ENCODE peak calls at places on chromosomes 4 and X, in ten cellular contexts. One of them, this sample, is unnamed.

GRCh38 chrX:37380920-37381319 is 31.8 kb downstream of the PRRG1 start:
- DNase-seq in stimulated activated CD4-positive, alpha-beta T cell treated with anti-CD3 and anti-CD28 coated beads, Interleukin-15, amount 100 ng/mL, for 1 hour: no peak
- DNase-seq in type B pancreatic cell: no peak
- DNase-seq in stimulated activated naive B cell treated with anti-CD40 and anti-IgM and Interleukin-4, amounts not matched to agents 10 μg/mL and 1 μg/mL and 100 μg/mL, for 72 hours: no peak
- DNase-seq in ELR: peak
- DNase-seq in frontal cortex: no peak
- DNase-seq in SW 1271: no peak
- DNase-seq in skeletal muscle cell: peak
- DNase-seq in Peyer's patch: no peak
- DNase-seq in amniotic stem cell: no peak
- DNase-seq in this sample: no peak

GRCh38 chr4:95193391-95194224 is 355.2 kb downstream of the UNC5C start:
- DNase-seq in amniotic stem cell: no peak
- DNase-seq in ELR: no peak
- DNase-seq in frontal cortex: no peak
- DNase-seq in stimulated activated naive B cell treated with anti-CD40 and anti-IgM and Interleukin-4, amounts not matched to agents 10 μg/mL and 1 μg/mL and 100 μg/mL, for 72 hours: no peak
- DNase-seq in skeletal muscle cell: no peak
- DNase-seq in SW 1271: no peak
- DNase-seq in type B pancreatic cell: no peak
- DNase-seq in Peyer's patch: no peak
- DNase-seq in stimulated activated CD4-positive, alpha-beta T cell treated with anti-CD3 and anti-CD28 coated beads, Interleukin-15, amount 100 ng/mL, for 1 hour: no peak
- DNase-seq in this sample: no peak

GRCh38 chr4:51842167-51842553 is 793 bp upstream of the DCUN1D4 start:
- DNase-seq in amniotic stem cell: peak
- DNase-seq in stimulated activated naive B cell treated with anti-CD40 and anti-IgM and Interleukin-4, amounts not matched to agents 10 μg/mL and 1 μg/mL and 100 μg/mL, for 72 hours: no peak
- DNase-seq in type B pancreatic cell: no peak
- DNase-seq in ELR: peak
- DNase-seq in skeletal muscle cell: no peak
- DNase-seq in Peyer's patch: no peak
- DNase-seq in stimulated activated CD4-positive, alpha-beta T cell treated with anti-CD3 and anti-CD28 coated beads, Interleukin-15, amount 100 ng/mL, for 1 hour: no peak
- DNase-seq in frontal cortex: no peak
- DNase-seq in SW 1271: no peak
- DNase-seq in this sample: no peak

GRCh38 chr4:144787365-144788263 is 141.7 kb downstream of the HHIP start:
- DNase-seq in stimulated activated naive B cell treated with anti-CD40 and anti-IgM and Interleukin-4, amounts not matched to agents 10 μg/mL and 1 μg/mL and 100 μg/mL, for 72 hours: no peak
- DNase-seq in amniotic stem cell: no peak
- DNase-seq in SW 1271: no peak
- DNase-seq in type B pancreatic cell: no peak
- DNase-seq in skeletal muscle cell: no peak
- DNase-seq in ELR: peak
- DNase-seq in stimulated activated CD4-positive, alpha-beta T cell treated with anti-CD3 and anti-CD28 coated beads, Interleukin-15, amount 100 ng/mL, for 1 hour: no peak
- DNase-seq in Peyer's patch: no peak
- DNase-seq in frontal cortex: no peak
- DNase-seq in this sample: no peak

GRCh38 chrX:17967888-17968287 is 106.8 kb upstream of the RAI2 start:
- DNase-seq in ELR: no peak
- DNase-seq in amniotic stem cell: no peak
- DNase-seq in skeletal muscle cell: no peak
- DNase-seq in type B pancreatic cell: no peak
- DNase-seq in stimulated activated CD4-positive, alpha-beta T cell treated with anti-CD3 and anti-CD28 coated beads, Interleukin-15, amount 100 ng/mL, for 1 hour: no peak
- DNase-seq in SW 1271: no peak
- DNase-seq in stimulated activated naive B cell treated with anti-CD40 and anti-IgM and Interleukin-4, amounts not matched to agents 10 μg/mL and 1 μg/mL and 100 μg/mL, for 72 hours: no peak
- DNase-seq in frontal cortex: no peak
- DNase-seq in Peyer's patch: no peak
- DNase-seq in this sample: no peak

GRCh38 chr4:123699823-123700822 is 303.5 kb downstream of the SPRY1 start:
- DNase-seq in SW 1271: no peak
- DNase-seq in frontal cortex: peak
- DNase-seq in stimulated activated CD4-positive, alpha-beta T cell treated with anti-CD3 and anti-CD28 coated beads, Interleukin-15, amount 100 ng/mL, for 1 hour: no peak
- DNase-seq in amniotic stem cell: peak
- DNase-seq in stimulated activated naive B cell treated with anti-CD40 and anti-IgM and Interleukin-4, amounts not matched to agents 10 μg/mL and 1 μg/mL and 100 μg/mL, for 72 hours: no peak
- DNase-seq in Peyer's patch: no peak
- DNase-seq in type B pancreatic cell: no peak
- DNase-seq in ELR: peak
- DNase-seq in skeletal muscle cell: peak
- DNase-seq in this sample: no peak

GRCh38 chrX:85107407-85107806 is 103.7 kb downstream of the APOOL start:
- DNase-seq in SW 1271: no peak
- DNase-seq in type B pancreatic cell: no peak
- DNase-seq in amniotic stem cell: no peak
- DNase-seq in stimulated activated naive B cell treated with anti-CD40 and anti-IgM and Interleukin-4, amounts not matched to agents 10 μg/mL and 1 μg/mL and 100 μg/mL, for 72 hours: no peak
- DNase-seq in ELR: no peak
- DNase-seq in skeletal muscle cell: no peak
- DNase-seq in Peyer's patch: no peak
- DNase-seq in frontal cortex: no peak
- DNase-seq in stimulated activated CD4-positive, alpha-beta T cell treated with anti-CD3 and anti-CD28 coated beads, Interleukin-15, amount 100 ng/mL, for 1 hour: no peak
- DNase-seq in this sample: no peak

GRCh38 chrX:44143061-44143602 is 169.9 kb upstream of the NDP start:
- DNase-seq in Peyer's patch: no peak
- DNase-seq in stimulated activated naive B cell treated with anti-CD40 and anti-IgM and Interleukin-4, amounts not matched to agents 10 μg/mL and 1 μg/mL and 100 μg/mL, for 72 hours: no peak
- DNase-seq in skeletal muscle cell: no peak
- DNase-seq in ELR: peak
- DNase-seq in stimulated activated CD4-positive, alpha-beta T cell treated with anti-CD3 and anti-CD28 coated beads, Interleukin-15, amount 100 ng/mL, for 1 hour: no peak
- DNase-seq in frontal cortex: no peak
- DNase-seq in SW 1271: no peak
- DNase-seq in amniotic stem cell: no peak
- DNase-seq in type B pancreatic cell: no peak
- DNase-seq in this sample: no peak

GRCh38 chrX:85419293-85419692 is 39.8 kb upstream of the POF1B start:
- DNase-seq in frontal cortex: no peak
- DNase-seq in type B pancreatic cell: no peak
- DNase-seq in ELR: no peak
- DNase-seq in skeletal muscle cell: no peak
- DNase-seq in stimulated activated CD4-positive, alpha-beta T cell treated with anti-CD3 and anti-CD28 coated beads, Interleukin-15, amount 100 ng/mL, for 1 hour: no peak
- DNase-seq in stimulated activated naive B cell treated with anti-CD40 and anti-IgM and Interleukin-4, amounts not matched to agents 10 μg/mL and 1 μg/mL and 100 μg/mL, for 72 hours: no peak
- DNase-seq in amniotic stem cell: no peak
- DNase-seq in Peyer's patch: no peak
- DNase-seq in SW 1271: no peak
- DNase-seq in this sample: no peak

GRCh38 chr4:167339781-167340180 is 105.5 kb upstream of the SPOCK3 start:
- DNase-seq in SW 1271: no peak
- DNase-seq in stimulated activated naive B cell treated with anti-CD40 and anti-IgM and Interleukin-4, amounts not matched to agents 10 μg/mL and 1 μg/mL and 100 μg/mL, for 72 hours: no peak
- DNase-seq in Peyer's patch: no peak
- DNase-seq in type B pancreatic cell: no peak
- DNase-seq in amniotic stem cell: peak
- DNase-seq in ELR: peak
- DNase-seq in frontal cortex: no peak
- DNase-seq in stimulated activated CD4-positive, alpha-beta T cell treated with anti-CD3 and anti-CD28 coated beads, Interleukin-15, amount 100 ng/mL, for 1 hour: no peak
- DNase-seq in skeletal muscle cell: no peak
- DNase-seq in this sample: no peak

GRCh38 chrX:3518870-3519269 is 172.4 kb upstream of the MXRA5 start:
- DNase-seq in skeletal muscle cell: peak
- DNase-seq in stimulated activated naive B cell treated with anti-CD40 and anti-IgM and Interleukin-4, amounts not matched to agents 10 μg/mL and 1 μg/mL and 100 μg/mL, for 72 hours: no peak
- DNase-seq in frontal cortex: no peak
- DNase-seq in SW 1271: no peak
- DNase-seq in amniotic stem cell: peak
- DNase-seq in type B pancreatic cell: no peak
- DNase-seq in ELR: peak
- DNase-seq in Peyer's patch: no peak
- DNase-seq in stimulated activated CD4-positive, alpha-beta T cell treated with anti-CD3 and anti-CD28 coated beads, Interleukin-15, amount 100 ng/mL, for 1 hour: no peak
- DNase-seq in this sample: no peak

GRCh38 chr4:2935762-2936743 is 27.2 kb downstream of the NOP14 start:
- DNase-seq in Peyer's patch: peak
- DNase-seq in ELR: peak
- DNase-seq in amniotic stem cell: no peak
- DNase-seq in skeletal muscle cell: no peak
- DNase-seq in stimulated activated CD4-positive, alpha-beta T cell treated with anti-CD3 and anti-CD28 coated beads, Interleukin-15, amount 100 ng/mL, for 1 hour: no peak
- DNase-seq in type B pancreatic cell: no peak
- DNase-seq in frontal cortex: no peak
- DNase-seq in SW 1271: peak
- DNase-seq in stimulated activated naive B cell treated with anti-CD40 and anti-IgM and Interleukin-4, amounts not matched to agents 10 μg/mL and 1 μg/mL and 100 μg/mL, for 72 hours: peak
- DNase-seq in this sample: peak

GRCh38 chr4:158936238-158936637 is 166.6 kb upstream of the RAPGEF2 start:
- DNase-seq in SW 1271: no peak
- DNase-seq in stimulated activated naive B cell treated with anti-CD40 and anti-IgM and Interleukin-4, amounts not matched to agents 10 μg/mL and 1 μg/mL and 100 μg/mL, for 72 hours: no peak
- DNase-seq in type B pancreatic cell: no peak
- DNase-seq in frontal cortex: no peak
- DNase-seq in Peyer's patch: no peak
- DNase-seq in amniotic stem cell: no peak
- DNase-seq in stimulated activated CD4-positive, alpha-beta T cell treated with anti-CD3 and anti-CD28 coated beads, Interleukin-15, amount 100 ng/mL, for 1 hour: no peak
- DNase-seq in skeletal muscle cell: no peak
- DNase-seq in ELR: no peak
- DNase-seq in this sample: no peak

GRCh38 chr4:519203-519651 is 20.2 kb downstream of the PIGG start:
- DNase-seq in ELR: no peak
- DNase-seq in type B pancreatic cell: no peak
- DNase-seq in stimulated activated CD4-positive, alpha-beta T cell treated with anti-CD3 and anti-CD28 coated beads, Interleukin-15, amount 100 ng/mL, for 1 hour: no peak
- DNase-seq in frontal cortex: no peak
- DNase-seq in Peyer's patch: no peak
- DNase-seq in SW 1271: no peak
- DNase-seq in amniotic stem cell: no peak
- DNase-seq in skeletal muscle cell: no peak
- DNase-seq in stimulated activated naive B cell treated with anti-CD40 and anti-IgM and Interleukin-4, amounts not matched to agents 10 μg/mL and 1 μg/mL and 100 μg/mL, for 72 hours: no peak
- DNase-seq in this sample: no peak

GRCh38 chr4:137387924-137388323 is 144.4 kb downstream of the PCDH18 start:
- DNase-seq in frontal cortex: no peak
- DNase-seq in SW 1271: no peak
- DNase-seq in ELR: peak
- DNase-seq in amniotic stem cell: no peak
- DNase-seq in Peyer's patch: no peak
- DNase-seq in stimulated activated naive B cell treated with anti-CD40 and anti-IgM and Interleukin-4, amounts not matched to agents 10 μg/mL and 1 μg/mL and 100 μg/mL, for 72 hours: no peak
- DNase-seq in type B pancreatic cell: no peak
- DNase-seq in stimulated activated CD4-positive, alpha-beta T cell treated with anti-CD3 and anti-CD28 coated beads, Interleukin-15, amount 100 ng/mL, for 1 hour: no peak
- DNase-seq in skeletal muscle cell: peak
- DNase-seq in this sample: no peak

GRCh38 chrX:122565952-122566351 is 618.1 kb upstream of the GRIA3 start:
- DNase-seq in ELR: peak
- DNase-seq in stimulated activated naive B cell treated with anti-CD40 and anti-IgM and Interleukin-4, amounts not matched to agents 10 μg/mL and 1 μg/mL and 100 μg/mL, for 72 hours: no peak
- DNase-seq in amniotic stem cell: peak
- DNase-seq in frontal cortex: no peak
- DNase-seq in stimulated activated CD4-positive, alpha-beta T cell treated with anti-CD3 and anti-CD28 coated beads, Interleukin-15, amount 100 ng/mL, for 1 hour: no peak
- DNase-seq in type B pancreatic cell: no peak
- DNase-seq in SW 1271: peak
- DNase-seq in Peyer's patch: no peak
- DNase-seq in skeletal muscle cell: peak
- DNase-seq in this sample: no peak

GRCh38 chrX:2854918-2855317 is 26.2 kb downstream of the GYG2 start:
- DNase-seq in type B pancreatic cell: no peak
- DNase-seq in Peyer's patch: no peak
- DNase-seq in ELR: no peak
- DNase-seq in frontal cortex: no peak
- DNase-seq in skeletal muscle cell: no peak
- DNase-seq in amniotic stem cell: no peak
- DNase-seq in stimulated activated naive B cell treated with anti-CD40 and anti-IgM and Interleukin-4, amounts not matched to agents 10 μg/mL and 1 μg/mL and 100 μg/mL, for 72 hours: no peak
- DNase-seq in stimulated activated CD4-positive, alpha-beta T cell treated with anti-CD3 and anti-CD28 coated beads, Interleukin-15, amount 100 ng/mL, for 1 hour: no peak
- DNase-seq in SW 1271: no peak
- DNase-seq in this sample: no peak

GRCh38 chr4:7328913-7329638 is 105.7 kb downstream of the PSAPL1 start:
- DNase-seq in stimulated activated CD4-positive, alpha-beta T cell treated with anti-CD3 and anti-CD28 coated beads, Interleukin-15, amount 100 ng/mL, for 1 hour: no peak
- DNase-seq in type B pancreatic cell: no peak
- DNase-seq in ELR: peak
- DNase-seq in SW 1271: no peak
- DNase-seq in skeletal muscle cell: peak
- DNase-seq in stimulated activated naive B cell treated with anti-CD40 and anti-IgM and Interleukin-4, amounts not matched to agents 10 μg/mL and 1 μg/mL and 100 μg/mL, for 72 hours: no peak
- DNase-seq in amniotic stem cell: peak
- DNase-seq in Peyer's patch: peak
- DNase-seq in frontal cortex: no peak
- DNase-seq in this sample: no peak